ENCODE peak calls at places on chromosomes 7 and 10, in six cellular contexts. One of them, this sample, is unnamed.

GRCh38 chr7:155326385-155326784 is 28.7 kb downstream of the INSIG1 start:
- DNase-seq in right lobe of liver: no peak
- DNase-seq in cardiac muscle cell: no peak
- DNase-seq in spleen: no peak
- DNase-seq in colonic mucosa: no peak
- DNase-seq in tibial nerve: no peak
- DNase-seq in this sample: no peak

GRCh38 chr10:104406715-104407517 is 53.3 kb downstream of the CFAP58 start:
- DNase-seq in right lobe of liver: no peak
- DNase-seq in cardiac muscle cell: peak
- DNase-seq in spleen: no peak
- DNase-seq in colonic mucosa: no peak
- DNase-seq in tibial nerve: no peak
- DNase-seq in this sample: peak

GRCh38 chr10:65891073-65891981 is 1034.5 kb upstream of the LRRTM3 start:
- DNase-seq in right lobe of liver: no peak
- DNase-seq in cardiac muscle cell: peak
- DNase-seq in spleen: no peak
- DNase-seq in colonic mucosa: no peak
- DNase-seq in tibial nerve: no peak
- DNase-seq in this sample: no peak

GRCh38 chr7:37031571-37032257 is 307.4 kb upstream of the AOAH start:
- DNase-seq in right lobe of liver: no peak
- DNase-seq in cardiac muscle cell: no peak
- DNase-seq in spleen: no peak
- DNase-seq in colonic mucosa: peak
- DNase-seq in tibial nerve: peak
- DNase-seq in this sample: peak

GRCh38 chr7:73828107-73828803 is 2.5 kb upstream of the CLDN4 start:
- DNase-seq in right lobe of liver: no peak
- DNase-seq in cardiac muscle cell: no peak
- DNase-seq in spleen: no peak
- DNase-seq in colonic mucosa: peak
- DNase-seq in tibial nerve: no peak
- DNase-seq in this sample: no peak

GRCh38 chr10:18658992-18659783 is at the start of gene ARL5B:
- DNase-seq in right lobe of liver: peak
- DNase-seq in cardiac muscle cell: peak
- DNase-seq in spleen: peak
- DNase-seq in colonic mucosa: peak
- DNase-seq in tibial nerve: peak
- DNase-seq in this sample: peak

GRCh38 chr10:1507436-1507835 is 229.9 kb downstream of the ADARB2 start:
- DNase-seq in right lobe of liver: no peak
- DNase-seq in cardiac muscle cell: no peak
- DNase-seq in spleen: no peak
- DNase-seq in colonic mucosa: no peak
- DNase-seq in tibial nerve: no peak
- DNase-seq in this sample: no peak

GRCh38 chr10:61896854-61897661 is 4.4 kb upstream of the ARID5B start:
- DNase-seq in right lobe of liver: peak
- DNase-seq in cardiac muscle cell: peak
- DNase-seq in spleen: peak
- DNase-seq in colonic mucosa: peak
- DNase-seq in tibial nerve: no peak
- DNase-seq in this sample: no peak

GRCh38 chr7:50651227-50651989 is 86.2 kb upstream of the DDC start:
- DNase-seq in right lobe of liver: peak
- DNase-seq in cardiac muscle cell: no peak
- DNase-seq in spleen: no peak
- DNase-seq in colonic mucosa: no peak
- DNase-seq in tibial nerve: no peak
- DNase-seq in this sample: no peak

GRCh38 chr7:159137906-159138305 is 6.8 kb downstream of the VIPR2 start:
- DNase-seq in right lobe of liver: no peak
- DNase-seq in cardiac muscle cell: no peak
- DNase-seq in spleen: peak
- DNase-seq in colonic mucosa: no peak
- DNase-seq in tibial nerve: no peak
- DNase-seq in this sample: no peak

GRCh38 chr10:49387029-49387428 is 8.9 kb downstream of the DRGX start:
- DNase-seq in right lobe of liver: no peak
- DNase-seq in cardiac muscle cell: no peak
- DNase-seq in spleen: no peak
- DNase-seq in colonic mucosa: no peak
- DNase-seq in tibial nerve: no peak
- DNase-seq in this sample: peak

GRCh38 chr7:28958235-28958945 is at the start of gene TRIL:
- DNase-seq in right lobe of liver: peak
- DNase-seq in cardiac muscle cell: peak
- DNase-seq in spleen: peak
- DNase-seq in colonic mucosa: peak
- DNase-seq in tibial nerve: peak
- DNase-seq in this sample: no peak

GRCh38 chr7:23347682-23348180 is 48.6 kb downstream of the MALSU1 start:
- DNase-seq in right lobe of liver: no peak
- DNase-seq in cardiac muscle cell: no peak
- DNase-seq in spleen: no peak
- DNase-seq in colonic mucosa: no peak
- DNase-seq in tibial nerve: no peak
- DNase-seq in this sample: peak

GRCh38 chr7:23347007-23347681 is 48.0 kb downstream of the MALSU1 start:
- DNase-seq in right lobe of liver: no peak
- DNase-seq in cardiac muscle cell: no peak
- DNase-seq in spleen: no peak
- DNase-seq in colonic mucosa: no peak
- DNase-seq in tibial nerve: no peak
- DNase-seq in this sample: no peak

GRCh38 chr7:23343806-23344500 is 44.8 kb downstream of the MALSU1 start:
- DNase-seq in right lobe of liver: no peak
- DNase-seq in cardiac muscle cell: no peak
- DNase-seq in spleen: no peak
- DNase-seq in colonic mucosa: no peak
- DNase-seq in tibial nerve: no peak
- DNase-seq in this sample: no peak

GRCh38 chr7:23343102-23343501 is 44.0 kb downstream of the MALSU1 start:
- DNase-seq in right lobe of liver: no peak
- DNase-seq in cardiac muscle cell: no peak
- DNase-seq in spleen: no peak
- DNase-seq in colonic mucosa: no peak
- DNase-seq in tibial nerve: no peak
- DNase-seq in this sample: no peak

DNA sequence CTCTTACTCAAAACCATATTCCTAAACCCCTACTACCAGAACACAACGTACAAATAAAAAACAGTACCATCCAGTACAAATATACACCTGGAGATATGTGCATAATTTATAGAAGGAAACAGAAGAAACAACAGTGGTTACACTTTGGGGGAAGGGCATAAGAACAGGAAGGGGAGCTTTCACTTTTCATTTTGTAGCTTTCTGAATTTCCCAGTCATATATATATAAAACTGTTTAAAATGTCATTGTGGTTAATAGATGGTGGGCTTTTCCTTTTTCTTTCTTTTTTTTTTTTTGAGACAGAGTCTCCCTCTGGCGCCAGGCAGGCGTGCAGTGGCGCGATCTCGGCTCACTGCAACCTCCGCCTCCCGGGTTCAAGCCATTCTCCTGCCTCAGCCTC is 47.2 kb downstream of the MALSU1 start:
- DNase-seq in right lobe of liver: no peak
- DNase-seq in cardiac muscle cell: no peak
- DNase-seq in spleen: no peak
- DNase-seq in colonic mucosa: no peak
- DNase-seq in tibial nerve: no peak
- DNase-seq in this sample: no peak
- H3K4me3 ChIP-seq in right lobe of liver: no peak
- H3K4me3 ChIP-seq in cardiac muscle cell: no peak
- H3K4me3 ChIP-seq in spleen: peak
- H3K4me3 ChIP-seq in colonic mucosa: no peak
- H3K4me3 ChIP-seq in tibial nerve: no peak
- H3K4me3 ChIP-seq in this sample: no peak

GRCh38 chr7:47484923-47485639 is 96.8 kb downstream of the TNS3 start:
- DNase-seq in right lobe of liver: no peak
- DNase-seq in cardiac muscle cell: no peak
- DNase-seq in spleen: peak
- DNase-seq in colonic mucosa: no peak
- DNase-seq in tibial nerve: no peak
- DNase-seq in this sample: no peak
- H3K4me3 ChIP-seq in right lobe of liver: no peak
- H3K4me3 ChIP-seq in cardiac muscle cell: no peak
- H3K4me3 ChIP-seq in spleen: no peak
- H3K4me3 ChIP-seq in colonic mucosa: no peak
- H3K4me3 ChIP-seq in tibial nerve: no peak
- H3K4me3 ChIP-seq in this sample: no peak

GRCh38 chr7:106424476-106425016 is 139.8 kb upstream of the NAMPT start:
- DNase-seq in right lobe of liver: no peak
- DNase-seq in cardiac muscle cell: no peak
- DNase-seq in spleen: no peak
- DNase-seq in colonic mucosa: no peak
- DNase-seq in tibial nerve: no peak
- DNase-seq in this sample: no peak

GRCh38 chr7:106423836-106424475 is 139.2 kb upstream of the NAMPT start:
- DNase-seq in right lobe of liver: no peak
- DNase-seq in cardiac muscle cell: no peak
- DNase-seq in spleen: no peak
- DNase-seq in colonic mucosa: no peak
- DNase-seq in tibial nerve: no peak
- DNase-seq in this sample: no peak

GRCh38 chr7:106423111-106423510 is 138.3 kb upstream of the NAMPT start:
- DNase-seq in right lobe of liver: no peak
- DNase-seq in cardiac muscle cell: no peak
- DNase-seq in spleen: no peak
- DNase-seq in colonic mucosa: no peak
- DNase-seq in tibial nerve: no peak
- DNase-seq in this sample: no peak

GRCh38 chr7:106426803-106427202 is 142.0 kb upstream of the NAMPT start:
- DNase-seq in right lobe of liver: no peak
- DNase-seq in cardiac muscle cell: no peak
- DNase-seq in spleen: no peak
- DNase-seq in colonic mucosa: no peak
- DNase-seq in tibial nerve: no peak
- DNase-seq in this sample: no peak

GRCh38 chr7:106425017-106425719 is 140.4 kb upstream of the NAMPT start:
- DNase-seq in right lobe of liver: peak
- DNase-seq in cardiac muscle cell: no peak
- DNase-seq in spleen: no peak
- DNase-seq in colonic mucosa: peak
- DNase-seq in tibial nerve: peak
- DNase-seq in this sample: peak
- H3K4me3 ChIP-seq in right lobe of liver: no peak
- H3K4me3 ChIP-seq in cardiac muscle cell: no peak
- H3K4me3 ChIP-seq in spleen: no peak
- H3K4me3 ChIP-seq in colonic mucosa: no peak
- H3K4me3 ChIP-seq in tibial nerve: no peak
- H3K4me3 ChIP-seq in this sample: no peak

GRCh38 chr10:43322769-43323168 is 48.7 kb upstream of the FXYD4 start:
- DNase-seq in right lobe of liver: peak
- DNase-seq in cardiac muscle cell: peak
- DNase-seq in spleen: peak
- DNase-seq in colonic mucosa: peak
- DNase-seq in tibial nerve: peak
- DNase-seq in this sample: no peak
- H3K4me3 ChIP-seq in right lobe of liver: no peak
- H3K4me3 ChIP-seq in cardiac muscle cell: peak
- H3K4me3 ChIP-seq in spleen: peak
- H3K4me3 ChIP-seq in colonic mucosa: peak
- H3K4me3 ChIP-seq in tibial nerve: peak
- H3K4me3 ChIP-seq in this sample: no peak

DNA sequence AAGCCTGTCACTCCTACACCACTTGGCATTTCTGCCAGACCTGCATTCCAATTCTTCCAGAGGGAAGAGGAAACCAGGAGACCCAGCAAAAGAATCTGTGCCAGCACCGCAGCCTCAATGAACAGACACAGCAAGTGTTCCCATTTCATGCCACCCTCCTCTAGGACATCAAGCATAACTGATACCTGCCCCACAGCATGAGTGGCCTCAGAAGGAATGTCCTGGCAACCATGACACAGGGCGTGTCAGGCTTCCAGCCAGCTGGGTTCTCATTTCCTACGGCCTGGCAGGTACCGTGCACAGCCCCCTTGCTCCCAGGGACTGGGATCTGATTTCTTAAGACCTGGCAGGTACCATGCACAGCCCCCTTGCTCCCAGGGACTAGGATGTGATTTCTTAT is 7.8 kb downstream of the MAD1L1 start:
- DNase-seq in right lobe of liver: no peak
- DNase-seq in cardiac muscle cell: no peak
- DNase-seq in spleen: no peak
- DNase-seq in colonic mucosa: no peak
- DNase-seq in tibial nerve: no peak
- DNase-seq in this sample: no peak
- H3K4me3 ChIP-seq in right lobe of liver: no peak
- H3K4me3 ChIP-seq in cardiac muscle cell: no peak
- H3K4me3 ChIP-seq in spleen: no peak
- H3K4me3 ChIP-seq in colonic mucosa: no peak
- H3K4me3 ChIP-seq in tibial nerve: no peak
- H3K4me3 ChIP-seq in this sample: no peak

GRCh38 chr7:90625562-90625961 is 29.4 kb downstream of the CDK14 start:
- DNase-seq in right lobe of liver: no peak
- DNase-seq in cardiac muscle cell: peak
- DNase-seq in spleen: no peak
- DNase-seq in colonic mucosa: peak
- DNase-seq in tibial nerve: no peak
- DNase-seq in this sample: no peak

GRCh38 chr7:90625051-90625450 is 28.9 kb downstream of the CDK14 start:
- DNase-seq in right lobe of liver: no peak
- DNase-seq in cardiac muscle cell: no peak
- DNase-seq in spleen: no peak
- DNase-seq in colonic mucosa: no peak
- DNase-seq in tibial nerve: no peak
- DNase-seq in this sample: no peak

GRCh38 chr7:90624128-90624980 is 28.2 kb downstream of the CDK14 start:
- DNase-seq in right lobe of liver: no peak
- DNase-seq in cardiac muscle cell: no peak
- DNase-seq in spleen: no peak
- DNase-seq in colonic mucosa: no peak
- DNase-seq in tibial nerve: no peak
- DNase-seq in this sample: no peak

GRCh38 chr7:90622670-90623069 is 26.5 kb downstream of the CDK14 start:
- DNase-seq in right lobe of liver: no peak
- DNase-seq in cardiac muscle cell: no peak
- DNase-seq in spleen: no peak
- DNase-seq in colonic mucosa: no peak
- DNase-seq in tibial nerve: no peak
- DNase-seq in this sample: no peak

DNA sequence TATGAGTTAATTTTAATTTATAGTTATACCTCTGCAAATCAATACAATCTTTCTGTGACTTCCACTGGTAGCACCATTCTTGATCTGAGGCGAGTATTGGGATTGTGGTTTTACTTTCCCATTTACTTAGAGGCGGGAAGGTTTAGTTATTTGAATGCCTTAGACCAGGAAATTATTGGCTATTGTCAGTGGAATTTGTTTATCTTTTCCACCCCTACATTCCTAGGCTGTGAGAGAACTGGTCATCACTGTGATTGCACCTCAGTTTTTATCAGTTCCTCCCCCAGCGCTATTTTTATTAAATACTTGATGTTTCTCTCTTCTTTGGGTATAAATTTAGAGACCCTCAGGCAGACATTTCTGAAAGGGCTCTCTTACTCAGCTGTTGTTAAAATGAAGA is 29.9 kb downstream of the CDK14 start:
- DNase-seq in right lobe of liver: no peak
- DNase-seq in cardiac muscle cell: no peak
- DNase-seq in spleen: no peak
- DNase-seq in colonic mucosa: no peak
- DNase-seq in tibial nerve: no peak
- DNase-seq in this sample: no peak
- H3K4me3 ChIP-seq in right lobe of liver: no peak
- H3K4me3 ChIP-seq in cardiac muscle cell: peak
- H3K4me3 ChIP-seq in spleen: no peak
- H3K4me3 ChIP-seq in colonic mucosa: no peak
- H3K4me3 ChIP-seq in tibial nerve: no peak
- H3K4me3 ChIP-seq in this sample: no peak

This sample was measured in AG09309.